ENCODE peak calls at places on chromosomes 13 and 19, in nine cellular contexts. R, L, I, K, O, V, A, P and T are unnamed samples.

GRCh38 chr19:51794865-51795490 is at the start of gene FPR3:
- DNase-seq in R (no peak), L (no peak), I (no peak), K (no peak), O (no peak), V (no peak), A (no peak), P (no peak), T (peak; percentile 59)

GRCh38 chr19:35991731-35992450 is 3.1 kb upstream of the SDHAF1 start:
- DNase-seq in R (no peak), L (no peak), I (peak; percentile 27), K (no peak), O (peak; percentile 10), V (no peak), A (no peak), P (no peak), T (peak; percentile 59)

GRCh38 chr19:55661826-55662225 is 7.0 kb downstream of the U2AF2 start:
- DNase-seq in R (no peak), L (no peak), I (no peak), K (no peak), O (no peak), V (no peak), A (no peak), P (no peak), T (no peak)

GRCh38 chr13:30752201-30752797 is 17.0 kb downstream of the ALOX5AP start:
- DNase-seq in R (peak; percentile 52), L (no peak), I (peak; percentile 81), K (peak; percentile 68), O (peak; percentile 79), V (peak; percentile 27), A (peak; percentile 68), P (no peak), T (no peak)

GRCh38 chr13:108561152-108561551 is 68.3 kb upstream of the MYO16 start:
- DNase-seq in R (no peak), L (no peak), I (no peak), K (no peak), O (no peak), V (no peak), A (no peak), P (no peak), T (no peak)

GRCh38 chr13:78326608-78327007 is 276.7 kb downstream of the POU4F1 start:
- DNase-seq in R (no peak), L (no peak), I (peak; percentile 35), K (peak; percentile 33), O (peak; percentile 12), V (peak; percentile 54), A (peak; percentile 23), P (no peak), T (no peak)

GRCh38 chr13:48009298-48009697 is 8.2 kb upstream of the SUCLA2 start:
- DNase-seq in R (peak; percentile 57), L (no peak), I (peak; percentile 73), K (peak; percentile 89), O (peak; percentile 66), V (peak; percentile 90), A (peak; percentile 79), P (peak; percentile 69), T (peak; percentile 92)

GRCh38 chr13:43356566-43356965 is 333.2 kb downstream of the DNAJC15 start:
- DNase-seq in R (no peak), L (no peak), I (no peak), K (peak; percentile 46), O (no peak), V (peak; percentile 38), A (peak; percentile 7), P (no peak), T (peak; percentile 49)

GRCh38 chr19:58400638-58400915 is 5.1 kb downstream of the RNF225 start:
- DNase-seq in R (no peak), L (no peak), I (no peak), K (no peak), O (no peak), V (no peak), A (no peak), P (no peak), T (no peak)

GRCh38 chr19:58401825-58402433 is 6.5 kb downstream of the RNF225 start:
- DNase-seq in R (no peak), L (no peak), I (no peak), K (no peak), O (no peak), V (no peak), A (peak; percentile 23), P (no peak), T (no peak)

GRCh38 chr19:58399903-58400637 is 4.6 kb downstream of the RNF225 start:
- DNase-seq in R (no peak), L (no peak), I (no peak), K (no peak), O (no peak), V (no peak), A (no peak), P (no peak), T (peak; percentile 44)

GRCh38 chr19:58398545-58398944 is 3.1 kb downstream of the RNF225 start:
- DNase-seq in R (no peak), L (no peak), I (no peak), K (no peak), O (no peak), V (no peak), A (no peak), P (no peak), T (no peak)

DNA sequence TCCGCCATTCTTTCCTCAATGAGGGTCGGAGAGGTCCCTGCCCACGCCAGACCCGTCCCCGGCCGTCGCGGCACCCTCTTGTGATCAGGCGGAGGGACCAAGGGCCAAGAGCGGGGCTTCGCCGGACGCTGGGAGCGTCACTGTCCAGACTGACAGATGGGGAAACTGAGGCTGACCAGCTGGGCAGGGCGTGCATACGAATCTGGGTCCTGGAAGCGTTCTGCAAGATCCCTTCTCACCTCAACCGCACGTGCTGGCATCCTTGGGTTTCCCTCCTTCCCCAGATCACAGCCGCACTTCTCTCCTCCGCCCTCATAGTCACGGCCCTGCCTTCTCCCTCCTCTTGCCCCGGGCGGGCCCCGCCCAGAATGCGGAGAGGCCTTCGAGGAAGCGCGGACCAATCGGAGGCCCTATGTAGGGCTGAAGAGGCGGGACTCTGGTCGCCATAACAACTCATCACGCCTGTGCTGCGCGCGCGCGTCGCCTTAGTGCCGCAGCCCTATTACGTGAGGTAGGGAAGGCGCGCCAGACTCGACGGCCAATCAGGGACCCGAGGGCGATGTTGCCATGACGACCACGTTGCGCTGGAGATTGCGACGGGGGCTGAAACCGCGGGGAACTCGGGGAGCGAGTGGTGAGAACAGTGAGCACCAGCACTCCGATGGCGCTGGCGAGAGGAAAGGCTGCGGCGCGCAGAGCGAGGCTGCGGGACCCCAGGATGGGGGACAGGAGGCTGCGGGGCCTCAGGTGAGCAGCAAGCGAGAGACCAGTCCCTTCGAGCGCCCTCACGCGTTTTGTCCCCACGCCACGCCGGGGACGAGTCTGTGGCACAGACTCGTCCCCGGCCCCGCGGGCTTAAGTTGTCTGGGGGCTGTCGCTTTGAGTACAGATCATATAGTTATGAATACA is 5.7 kb downstream of the RNF225 start:
- DNase-seq in R (peak; percentile 100), L (peak; percentile 99), I (peak; percentile 99), K (peak; percentile 100), O (peak; percentile 96), V (peak; percentile 98), A (peak; percentile 99), P (peak; percentile 98), T (peak; percentile 99)
- TF ChIP-seq CTCF in R (peak; percentile 2), L (no peak), I (no peak), K (no peak), O (no peak), V (peak; percentile 16), A (no peak), P (no peak), T (no peak)

DNA sequence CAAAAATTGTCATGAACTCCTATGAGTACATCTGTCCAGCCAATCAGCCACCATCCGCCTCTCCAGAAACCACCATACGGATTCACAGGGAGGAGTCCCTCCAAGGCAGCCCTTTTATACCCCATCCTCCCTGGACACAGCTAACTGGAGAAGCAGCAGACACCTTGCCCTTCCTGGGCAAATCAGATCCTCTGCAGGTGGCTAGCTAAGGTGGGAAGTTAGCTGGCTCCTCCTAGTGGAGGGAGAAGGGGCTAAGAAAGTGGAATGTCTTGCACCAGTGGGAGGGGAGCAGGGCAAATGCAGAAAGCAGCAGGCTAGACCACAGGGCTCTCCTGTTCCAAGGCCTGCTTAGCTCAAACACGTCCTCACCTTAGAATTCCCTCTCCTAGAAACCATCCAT is 46.2 kb upstream of the UQCRFS1 start:
- DNase-seq in R (no peak), L (no peak), I (no peak), K (peak; percentile 18), O (no peak), V (no peak), A (peak; percentile 12), P (no peak), T (no peak)
- TF ChIP-seq CTCF in R (peak; percentile 2), L (no peak), I (peak; percentile 30), K (peak; percentile 41), O (no peak), V (no peak), A (peak; percentile 29), P (peak; percentile 16), T (peak; percentile 32)

DNA sequence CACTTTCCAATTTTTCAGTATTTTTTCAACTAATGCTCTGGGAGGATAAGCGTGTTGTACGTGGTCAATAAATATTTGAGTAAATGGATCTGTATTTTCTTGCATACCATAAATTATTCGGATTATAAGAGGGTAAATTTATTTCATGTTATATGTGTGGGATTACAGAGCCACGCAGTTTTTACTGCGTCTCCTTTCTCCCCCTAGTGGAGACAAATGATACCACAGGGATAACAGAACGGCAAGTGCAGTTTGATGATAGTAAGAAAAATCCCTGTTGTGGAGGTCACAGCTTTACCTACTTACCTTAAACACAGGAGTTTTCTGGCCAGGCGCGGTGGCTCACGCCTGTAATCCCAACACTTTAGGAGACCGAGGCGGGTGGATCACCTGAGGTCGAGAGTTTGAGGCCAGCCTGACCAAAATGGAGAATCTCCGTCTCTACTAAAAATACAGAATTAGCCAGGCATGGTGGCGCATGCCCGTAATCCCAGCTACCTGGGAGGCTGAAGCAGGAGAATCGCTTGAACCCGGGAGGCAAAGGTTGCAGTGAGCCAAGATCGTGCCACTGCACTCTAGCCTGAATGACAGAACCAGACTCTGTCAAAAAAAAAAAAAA is 16.8 kb downstream of the MBD3L2B start:
- DNase-seq in R (peak; percentile 36), L (no peak), I (peak; percentile 12), K (no peak), O (no peak), V (peak; percentile 19), A (peak; percentile 33), P (no peak), T (peak; percentile 44)
- TF ChIP-seq CTCF in R (peak; percentile 77), L (peak; percentile 73), I (no peak), K (no peak), O (no peak), V (peak; percentile 48), A (peak; percentile 58), P (no peak), T (peak; percentile 90)

GRCh38 chr19:13099073-13099999 is 3.3 kb downstream of the LYL1 start:
- DNase-seq in R (no peak), L (peak; percentile 71), I (no peak), K (peak; percentile 64), O (no peak), V (peak; percentile 62), A (peak; percentile 38), P (no peak), T (peak; percentile 71)

GRCh38 chr19:13101590-13102415 is 855 bp downstream of the LYL1 start:
- DNase-seq in R (no peak), L (no peak), I (no peak), K (no peak), O (no peak), V (no peak), A (no peak), P (no peak), T (no peak)

GRCh38 chr19:13100031-13100588 is 2.5 kb downstream of the LYL1 start:
- DNase-seq in R (no peak), L (no peak), I (peak; percentile 32), K (peak; percentile 22), O (no peak), V (no peak), A (peak; percentile 30), P (no peak), T (peak; percentile 60)

GRCh38 chr19:13102416-13102665 is 317 bp downstream of the LYL1 start:
- DNase-seq in R (no peak), L (no peak), I (no peak), K (peak; percentile 53), O (no peak), V (no peak), A (peak; percentile 51), P (no peak), T (peak; percentile 40)

GRCh38 chr19:13100871-13101589 is 1.6 kb downstream of the LYL1 start:
- DNase-seq in R (no peak), L (no peak), I (no peak), K (no peak), O (no peak), V (no peak), A (no peak), P (no peak), T (no peak)
- TF ChIP-seq CTCF in R (peak; percentile 39), L (no peak), I (no peak), K (peak; percentile 28), O (no peak), V (peak; percentile 42), A (peak; percentile 24), P (no peak), T (peak; percentile 31)